ENCODE peak calls at places on chromosomes 6 and 20, in five cellular contexts. C is neuronal stem cell, I is H9, N is H1, J is trophoblast cell. P is an unnamed sample.

GRCh38 chr6:167409689-167410088 is 84.8 kb downstream of the TTLL2 start:
- DNase-seq in C (no peak), I (peak; percentile 20), N (no peak), J (no peak), P (no peak)

GRCh38 chr6:166411721-166412151 is 29.0 kb upstream of the MPC1 start:
- DNase-seq in C (no peak), I (no peak), N (no peak), J (no peak), P (no peak)

GRCh38 chr20:13501500-13501899 is 137.2 kb downstream of the TASP1 start:
- DNase-seq in C (no peak), I (no peak), N (no peak), J (no peak), P (no peak)

GRCh38 chr6:40556023-40556422 is 31.1 kb downstream of the LRFN2 start:
- DNase-seq in C (no peak), I (peak; percentile 51), N (no peak), J (no peak), P (no peak)

GRCh38 chr6:136077834-136078576 is 172.1 kb downstream of the MTFR2 start:
- DNase-seq in C (no peak), I (no peak), N (no peak), J (peak; percentile 66), P (peak; percentile 70)

GRCh38 chr6:101403566-101403965 is 10.1 kb downstream of the GRIK2 start:
- DNase-seq in C (no peak), I (peak; percentile 78), N (peak; percentile 50), J (peak; percentile 13), P (no peak)

GRCh38 chr20:24444531-24445190 is 24.8 kb upstream of the SYNDIG1 start:
- DNase-seq in C (no peak), I (no peak), N (no peak), J (no peak), P (no peak)

GRCh38 chr6:168032383-168032760 is 34.9 kb downstream of the KIF25 start:
- DNase-seq in C (no peak), I (no peak), N (no peak), J (no peak), P (peak; percentile 93)

GRCh38 chr20:31811796-31812728 is 7.1 kb upstream of the MYLK2 start:
- DNase-seq in C (no peak), I (no peak), N (no peak), J (peak; percentile 20), P (peak; percentile 83)

GRCh38 chr6:163405412-163406309 is 8.9 kb upstream of the QKI start:
- DNase-seq in C (no peak), I (no peak), N (no peak), J (no peak), P (peak; percentile 25)

GRCh38 chr6:47426524-47427302 is 50.9 kb upstream of the CD2AP start:
- DNase-seq in C (no peak), I (no peak), N (no peak), J (no peak), P (no peak)

GRCh38 chr6:26276841-26277648 is 88.0 kb upstream of the BTN3A2 start:
- DNase-seq in C (no peak), I (no peak), N (no peak), J (no peak), P (no peak)

GRCh38 chr20:56710577-56711465 is 81.7 kb downstream of the TFAP2C start:
- DNase-seq in C (no peak), I (no peak), N (no peak), J (no peak), P (peak; percentile 63)

GRCh38 chr6:8191629-8192028 is 89.3 kb upstream of the EEF1E1 start:
- DNase-seq in C (no peak), I (no peak), N (no peak), J (peak; percentile 60), P (no peak)

GRCh38 chr6:43223175-43223574 is 6.1 kb downstream of the DNPH1 start:
- DNase-seq in C (no peak), I (no peak), N (no peak), J (no peak), P (no peak)

GRCh38 chr20:19073584-19074198 is 138.8 kb upstream of the SLC24A3 start:
- DNase-seq in C (peak; percentile 9), I (peak; percentile 65), N (peak; percentile 67), J (no peak), P (no peak)

GRCh38 chr6:3651698-3652229 is 99.7 kb downstream of the PXDC1 start:
- DNase-seq in C (no peak), I (no peak), N (no peak), J (no peak), P (no peak)

GRCh38 chr6:36334832-36335459 is 1.7 kb downstream of the BNIP5 start:
- DNase-seq in C (no peak), I (no peak), N (no peak), J (no peak), P (no peak)
- H2BK12ac ChIP-seq in C (no peak overlapping the region), I (no peak overlapping the region), N (no peak overlapping the region), J (no peak overlapping the region), P (no peak overlapping the region)

GRCh38 chr20:46507760-46508407 is 5.5 kb downstream of the ZNF334 start:
- DNase-seq in C (no peak), I (no peak), N (no peak), J (no peak), P (no peak)
- H3K23ac ChIP-seq in C (no peak overlapping the region), I (no peak overlapping the region), N (no peak overlapping the region), J (no peak overlapping the region), P (no peak overlapping the region)

GRCh38 chr6:85166106-85166505 is 283.8 kb upstream of the NT5E start:
- DNase-seq in C (no peak), I (no peak), N (no peak), J (no peak), P (no peak)
- H2BK12ac ChIP-seq in C (no peak overlapping the region), I (no peak overlapping the region), N (no peak overlapping the region), J (no peak overlapping the region), P (no peak overlapping the region)

DNA sequence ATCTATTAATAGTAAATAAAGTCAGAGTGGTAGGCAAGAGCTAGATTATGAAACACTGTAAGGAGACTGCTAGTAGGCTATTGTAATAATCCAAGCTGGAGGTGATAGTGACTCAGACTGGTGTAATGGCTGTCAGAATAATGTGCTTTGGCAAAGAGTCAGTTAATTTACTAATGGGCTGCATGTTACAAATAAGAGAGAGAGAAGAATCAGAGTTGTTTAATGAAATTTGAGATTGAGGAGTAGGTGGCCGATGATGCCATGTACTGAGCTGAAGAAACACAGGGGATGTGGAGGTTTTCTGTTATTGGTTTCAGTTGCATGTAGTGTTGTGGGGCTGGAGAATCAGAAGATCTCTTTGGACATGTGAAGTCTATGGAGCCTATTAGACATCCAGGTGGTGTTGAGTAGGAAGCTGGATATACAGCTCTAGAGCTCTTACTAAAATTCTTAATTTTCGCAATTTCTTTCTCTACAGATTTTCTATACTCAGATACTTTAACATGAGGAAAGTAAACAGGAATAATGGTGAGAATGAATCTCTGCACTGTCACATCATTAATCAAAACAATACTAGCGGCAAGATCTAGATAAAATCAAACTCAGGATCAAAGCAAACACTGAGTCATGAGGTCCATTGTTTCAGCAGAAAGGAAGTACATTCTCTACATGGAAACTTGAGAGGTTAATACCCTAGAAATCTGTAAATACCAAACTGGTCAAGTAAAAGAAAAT is 167.7 kb downstream of the SIM1 start:
- DNase-seq in C (no peak), I (no peak), N (no peak), J (no peak), P (peak; percentile 74)
- H3K23ac ChIP-seq in C (no peak overlapping the region), I (no peak overlapping the region), N (no peak overlapping the region), J (no peak overlapping the region), P (no peak overlapping the region)

DNA sequence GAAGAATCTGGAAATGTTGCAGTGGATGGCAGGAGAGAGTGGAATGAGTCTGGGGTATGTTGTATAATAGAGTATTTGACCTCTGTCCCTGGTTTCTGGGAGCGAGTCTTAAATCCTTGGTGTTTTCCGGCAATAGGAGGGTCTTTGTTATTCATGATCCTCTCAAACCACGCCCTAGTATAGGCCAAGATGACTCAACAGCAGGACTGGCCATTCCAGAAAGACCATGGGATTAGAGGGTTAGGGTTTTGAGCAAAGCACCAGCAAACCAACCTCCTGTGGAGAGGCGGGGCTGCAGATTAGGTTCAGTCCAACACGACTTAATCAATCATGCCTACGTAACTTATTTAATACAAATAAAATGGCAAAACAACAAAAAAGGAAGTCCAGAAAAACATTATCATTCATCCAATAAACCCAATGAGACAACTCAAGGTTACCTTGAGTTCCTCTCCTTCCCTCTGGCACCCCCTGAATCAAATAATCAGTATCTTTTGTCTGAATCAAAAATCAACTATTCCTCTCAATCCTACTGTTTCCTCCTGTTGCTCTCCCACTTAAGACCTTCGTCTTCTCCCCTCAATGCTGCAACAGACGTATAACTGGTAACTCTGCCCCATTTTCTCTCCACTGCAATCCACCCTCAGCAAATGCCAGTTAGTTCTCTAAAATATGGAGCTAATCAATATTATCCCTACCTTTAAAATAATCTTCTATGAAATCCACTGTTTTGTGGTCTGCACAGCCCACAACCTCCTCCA is 15.5 kb downstream of the HUS1B start:
- DNase-seq in C (no peak), I (no peak), N (no peak), J (no peak), P (no peak)
- H2BK12ac ChIP-seq in C (no peak overlapping the region), I (no peak overlapping the region), N (no peak overlapping the region), J (no peak overlapping the region), P (no peak overlapping the region)

GRCh38 chr20:21125849-21126840 is at the start of gene KIZ:
- DNase-seq in C (peak; percentile 96), I (peak; percentile 96), N (peak; percentile 100), J (peak; percentile 97), P (peak; percentile 93)

GRCh38 chr20:21124190-21124589 is 1.7 kb upstream of the KIZ start:
- DNase-seq in C (no peak), I (no peak), N (peak; percentile 30), J (no peak), P (no peak)

GRCh38 chr20:21127201-21127981 is 1.5 kb downstream of the KIZ start:
- DNase-seq in C (no peak), I (no peak), N (no peak), J (no peak), P (no peak)

GRCh38 chr20:21129861-21130260 is 4.0 kb downstream of the KIZ start:
- DNase-seq in C (no peak), I (no peak), N (peak; percentile 41), J (no peak), P (no peak)

GRCh38 chr20:21125072-21125848 is 622 bp upstream of the KIZ start:
- DNase-seq in C (no peak), I (no peak), N (no peak), J (peak; percentile 53), P (peak; percentile 75)
- H3K23ac ChIP-seq in C (no peak overlapping the region), I (no peak overlapping the region), N (no peak overlapping the region), J (no peak overlapping the region), P (no peak overlapping the region)

P was measured in mesenchymal stem cell.